ENCODE peak calls at places on chromosomes 3 and 15, in seven cellular contexts. S is dorsolateral prefrontal cortex; E is RPMI7951; N is A549; F is activated naive CD4-positive, alpha-beta T cell; R is LHCN-M2; G is NCI-H2081. I is an unnamed sample.

GRCh38 chr3:120909602-120909878 is 1.5 kb downstream of the STXBP5L start:
- DNase-seq in S (no peak), N (no peak), R (no peak), G (peak; percentile 32), F (no peak), E (no peak), I (no peak)

GRCh38 chr15:66646308-66646707 is 55.7 kb upstream of the SMAD6 start:
- DNase-seq in N (no peak), E (peak; percentile 77), S (no peak), F (no peak), G (no peak), R (peak; percentile 87), I (peak; percentile 96)

GRCh38 chr3:50995085-50995824 is 320.5 kb downstream of the DOCK3 start:
- DNase-seq in N (no peak), G (no peak), F (no peak), R (no peak), E (no peak), S (no peak), I (no peak)

GRCh38 chr3:66047321-66048050 is 8.8 kb upstream of the MAGI1 start:
- DNase-seq in G (no peak), R (peak; percentile 96), N (no peak), E (peak; percentile 79), F (no peak), S (no peak), I (peak; percentile 87)

GRCh38 chr15:35271371-35272043 is 186.4 kb upstream of the NANOGP8 start:
- DNase-seq in F (no peak), S (no peak), G (no peak), N (no peak), R (peak; percentile 64), E (peak; percentile 22), I (no peak)

GRCh38 chr15:67242665-67243064 is 11.8 kb downstream of the AAGAB start:
- DNase-seq in E (peak; percentile 29), S (no peak), N (no peak), G (no peak), R (peak; percentile 2), F (no peak), I (no peak)

GRCh38 chr15:39584662-39585393 is 3.9 kb downstream of the THBS1 start:
- DNase-seq in R (peak; percentile 43), N (no peak), S (no peak), E (no peak), F (no peak), G (no peak), I (peak; percentile 49)

GRCh38 chr3:3798641-3799113 is 554 bp upstream of the LRRN1 start:
- DNase-seq in R (no peak), F (peak; percentile 2), S (no peak), G (no peak), E (no peak), N (no peak), I (no peak)

GRCh38 chr15:56467626-56468025 is 2.7 kb upstream of the MNS1 start:
- DNase-seq in S (no peak), R (no peak), N (no peak), E (no peak), G (no peak), F (no peak), I (no peak)

GRCh38 chr3:29452923-29453277 is 172.0 kb downstream of the RBMS3 start:
- DNase-seq in G (no peak), R (no peak), E (no peak), S (no peak), F (no peak), N (no peak), I (no peak)

GRCh38 chr3:51930439-51930838 is 11.3 kb downstream of the RRP9 start:
- DNase-seq in N (no peak), S (no peak), F (no peak), E (no peak), R (no peak), G (no peak), I (no peak)

GRCh38 chr15:75904241-75904631 is 558 bp downstream of the FBXO22 start:
- DNase-seq in N (peak; percentile 59), S (no peak), F (no peak), G (peak; percentile 17), R (peak; percentile 27), E (peak; percentile 48), I (peak; percentile 43)

GRCh38 chr15:91839867-91840266 is 13.6 kb upstream of the SLCO3A1 start:
- DNase-seq in E (no peak), G (no peak), N (no peak), S (no peak), R (no peak), F (no peak), I (no peak)

GRCh38 chr3:24521306-24522154 is 26.9 kb upstream of the THRB start:
- DNase-seq in N (peak; percentile 28), R (peak; percentile 31), E (peak; percentile 29), S (peak; percentile 21), F (no peak), G (peak; percentile 7), I (peak; percentile 59)

GRCh38 chr15:41554915-41555314 is 4.1 kb upstream of the TYRO3 start:
- DNase-seq in E (no peak), S (no peak), N (no peak), F (no peak), R (no peak), G (no peak), I (no peak)

GRCh38 chr3:159839561-159840379 is 148.9 kb upstream of the IL12A start:
- DNase-seq in E (no peak), F (no peak), R (no peak), S (peak; percentile 79), G (no peak), N (no peak), I (no peak)

GRCh38 chr15:64774556-64775523 is 549 bp downstream of the RBPMS2 start:
- DNase-seq in E (no peak), S (no peak), G (no peak), F (no peak), R (no peak), N (peak; percentile 33), I (no peak)

GRCh38 chr3:135159848-135160247 is 364.8 kb downstream of the EPHB1 start:
- DNase-seq in G (no peak), F (no peak), R (no peak), S (no peak), E (no peak), N (no peak), I (no peak)

GRCh38 chr15:23912191-23912590 is 225.1 kb upstream of the NDN start:
- DNase-seq in G (no peak), R (no peak), F (no peak), E (no peak), S (no peak), N (no peak), I (no peak)

GRCh38 chr3:13932578-13933295 is 52.9 kb upstream of the WNT7A start:
- DNase-seq in S (no peak), R (no peak), G (no peak), F (no peak), N (no peak), E (peak; percentile 31), I (no peak)

GRCh38 chr3:88149516-88150362 is at the start of gene C3orf38:
- DNase-seq in E (peak; percentile 94), N (peak; percentile 97), S (peak; percentile 74), R (peak; percentile 93), G (peak; percentile 80), F (peak; percentile 57), I (peak; percentile 96)

GRCh38 chr3:14297784-14298236 is 104.6 kb upstream of the SLC6A6 start:
- DNase-seq in F (no peak), S (no peak), N (no peak), E (no peak), G (no peak), R (no peak), I (no peak)

GRCh38 chr3:111691293-111691909 is 96.3 kb upstream of the ZBED2 start:
- DNase-seq in N (peak; percentile 59), R (peak; percentile 60), F (no peak), S (no peak), G (no peak), E (peak; percentile 74), I (peak; percentile 63)

GRCh38 chr3:195061756-195062655 is 209.0 kb downstream of the XXYLT1 start:
- DNase-seq in R (no peak), G (no peak), F (no peak), E (no peak), N (no peak), S (no peak), I (no peak)

GRCh38 chr3:196997311-196997710 is 28.7 kb upstream of the PIGZ start:
- DNase-seq in N (no peak), G (no peak), R (no peak), S (no peak), E (no peak), F (no peak), I (no peak)

GRCh38 chr3:107143206-107143605 is 234.0 kb upstream of the CCDC54 start:
- DNase-seq in R (peak; percentile 78), S (no peak), E (no peak), F (no peak), N (no peak), G (peak; percentile 4), I (peak; percentile 91)

GRCh38 chr3:48739617-48739954 is 22.6 kb upstream of the IP6K2 start:
- DNase-seq in G (no peak), N (no peak), E (no peak), F (no peak), R (no peak), S (no peak), I (no peak)

GRCh38 chr3:190807719-190808375 is 54.6 kb downstream of the GMNC start:
- DNase-seq in R (peak; percentile 50), E (no peak), N (no peak), F (no peak), S (peak; percentile 25), G (peak; percentile 71), I (peak; percentile 29)

GRCh38 chr3:141738636-141739363 is 702 bp downstream of the RNF7 start:
- DNase-seq in F (no peak), S (no peak), N (peak; percentile 51), R (peak; percentile 50), E (peak; percentile 46), G (peak; percentile 32), I (peak; percentile 47)

GRCh38 chr3:71421820-71422566 is 161.5 kb downstream of the FOXP1 start:
- DNase-seq in S (no peak), N (no peak), F (peak; percentile 10), R (no peak), G (no peak), E (no peak), I (no peak)

GRCh38 chr3:36297195-36297594 is 83.1 kb upstream of the STAC start:
- DNase-seq in E (no peak), G (no peak), N (no peak), S (no peak), F (no peak), R (no peak), I (no peak)

GRCh38 chr3:82353281-82354171 is 592.1 kb upstream of the GBE1 start:
- DNase-seq in N (no peak), S (no peak), F (no peak), E (no peak), R (no peak), G (no peak), I (no peak)

GRCh38 chr3:178672263-178672662 is 136.0 kb downstream of the KCNMB2 start:
- DNase-seq in E (peak; percentile 31), S (no peak), R (no peak), G (no peak), N (no peak), F (no peak), I (no peak)

GRCh38 chr3:128875556-128876120 is 3.8 kb upstream of the ACAD9 start:
- DNase-seq in R (peak; percentile 23), G (peak; percentile 29), N (peak; percentile 27), F (no peak), S (no peak), E (peak; percentile 46), I (peak; percentile 67)

GRCh38 chr3:59877679-59878427 is 828.0 kb upstream of the CFAP20DC start:
- DNase-seq in S (no peak), G (no peak), N (no peak), E (no peak), R (no peak), F (no peak), I (no peak)

GRCh38 chr3:143753456-143753855 is 94.8 kb downstream of the SLC9A9 start:
- DNase-seq in R (no peak), N (no peak), F (no peak), G (no peak), E (no peak), S (no peak), I (no peak)

GRCh38 chr3:171770689-171771620 is 39.3 kb downstream of the PLD1 start:
- DNase-seq in S (no peak), R (peak; percentile 74), N (peak; percentile 45), E (peak; percentile 89), F (no peak), G (no peak), I (peak; percentile 72)

GRCh38 chr3:188339410-188340295 is 185.7 kb downstream of the LPP start:
- DNase-seq in R (no peak), S (no peak), N (no peak), F (no peak), E (no peak), G (no peak), I (no peak)

I was measured in myocyte.